ENCODE peak calls at places on chromosomes 12 and 14, in seven cellular contexts. One of them, this sample, is unnamed.

GRCh38 chr12:106132175-106133135 is 6.3 kb downstream of the NUAK1 start:
- DNase-seq in neuronal stem cell: no peak
- DNase-seq in trophoblast cell: no peak
- DNase-seq in H9: no peak
- DNase-seq in IMR-90: no peak
- DNase-seq in mesenchymal stem cell: no peak
- DNase-seq in H1: no peak
- DNase-seq in this sample: peak

GRCh38 chr12:52601671-52602070 is 408 bp upstream of the KRT72 start:
- DNase-seq in neuronal stem cell: no peak
- DNase-seq in trophoblast cell: no peak
- DNase-seq in H9: peak
- DNase-seq in IMR-90: no peak
- DNase-seq in mesenchymal stem cell: no peak
- DNase-seq in H1: peak
- DNase-seq in this sample: peak

GRCh38 chr14:29734732-29735131 is 192.9 kb downstream of the PRKD1 start:
- DNase-seq in neuronal stem cell: no peak
- DNase-seq in trophoblast cell: no peak
- DNase-seq in H9: no peak
- DNase-seq in IMR-90: no peak
- DNase-seq in mesenchymal stem cell: no peak
- DNase-seq in H1: no peak
- DNase-seq in this sample: peak

GRCh38 chr14:104694475-104694950 is 5.1 kb downstream of the INF2 start:
- DNase-seq in neuronal stem cell: no peak
- DNase-seq in trophoblast cell: no peak
- DNase-seq in H9: no peak
- DNase-seq in IMR-90: no peak
- DNase-seq in mesenchymal stem cell: no peak
- DNase-seq in H1: no peak
- DNase-seq in this sample: no peak

GRCh38 chr14:103001651-103002396 is 55.5 kb downstream of the CDC42BPB start:
- DNase-seq in neuronal stem cell: no peak
- DNase-seq in trophoblast cell: no peak
- DNase-seq in H9: no peak
- DNase-seq in IMR-90: no peak
- DNase-seq in mesenchymal stem cell: no peak
- DNase-seq in H1: no peak
- DNase-seq in this sample: no peak

GRCh38 chr12:59698599-59698998 is 102.8 kb downstream of the SLC16A7 start:
- DNase-seq in neuronal stem cell: no peak
- DNase-seq in trophoblast cell: peak
- DNase-seq in H9: no peak
- DNase-seq in IMR-90: peak
- DNase-seq in mesenchymal stem cell: peak
- DNase-seq in H1: no peak
- DNase-seq in this sample: no peak

GRCh38 chr12:27549231-27549800 is 25.3 kb downstream of the PPFIBP1 start:
- DNase-seq in neuronal stem cell: no peak
- DNase-seq in trophoblast cell: peak
- DNase-seq in H9: no peak
- DNase-seq in IMR-90: peak
- DNase-seq in mesenchymal stem cell: peak
- DNase-seq in H1: no peak
- DNase-seq in this sample: no peak

GRCh38 chr14:105144666-105145380 is 23.8 kb downstream of the JAG2 start:
- DNase-seq in neuronal stem cell: no peak
- DNase-seq in trophoblast cell: no peak
- DNase-seq in H9: peak
- DNase-seq in IMR-90: no peak
- DNase-seq in mesenchymal stem cell: no peak
- DNase-seq in H1: peak
- DNase-seq in this sample: no peak

GRCh38 chr14:61080591-61081010 is 99.6 kb downstream of the SLC38A6 start:
- DNase-seq in neuronal stem cell: no peak
- DNase-seq in trophoblast cell: no peak
- DNase-seq in H9: peak
- DNase-seq in IMR-90: peak
- DNase-seq in mesenchymal stem cell: no peak
- DNase-seq in H1: no peak
- DNase-seq in this sample: peak

GRCh38 chr12:129161511-129161910 is 308.2 kb downstream of the GLT1D1 start:
- DNase-seq in neuronal stem cell: no peak
- DNase-seq in trophoblast cell: no peak
- DNase-seq in H9: no peak
- DNase-seq in IMR-90: no peak
- DNase-seq in mesenchymal stem cell: no peak
- DNase-seq in H1: no peak
- DNase-seq in this sample: no peak

GRCh38 chr12:81644503-81644902 is 114.6 kb downstream of the PPFIA2 start:
- DNase-seq in neuronal stem cell: peak
- DNase-seq in trophoblast cell: peak
- DNase-seq in H9: no peak
- DNase-seq in IMR-90: peak
- DNase-seq in mesenchymal stem cell: peak
- DNase-seq in H1: no peak
- DNase-seq in this sample: peak

GRCh38 chr14:69820991-69821390 is 23.9 kb upstream of the SLC10A1 start:
- DNase-seq in neuronal stem cell: no peak
- DNase-seq in trophoblast cell: no peak
- DNase-seq in H9: no peak
- DNase-seq in IMR-90: no peak
- DNase-seq in mesenchymal stem cell: no peak
- DNase-seq in H1: no peak
- DNase-seq in this sample: no peak

GRCh38 chr12:52634266-52635056 is 16.1 kb upstream of the KRT73 start:
- DNase-seq in neuronal stem cell: no peak
- DNase-seq in trophoblast cell: no peak
- DNase-seq in H9: peak
- DNase-seq in IMR-90: no peak
- DNase-seq in mesenchymal stem cell: no peak
- DNase-seq in H1: peak
- DNase-seq in this sample: no peak

GRCh38 chr12:70948976-70949336 is 28.4 kb upstream of the PTPRR start:
- DNase-seq in neuronal stem cell: no peak
- DNase-seq in trophoblast cell: no peak
- DNase-seq in H9: no peak
- DNase-seq in IMR-90: no peak
- DNase-seq in mesenchymal stem cell: no peak
- DNase-seq in H1: no peak
- DNase-seq in this sample: no peak

GRCh38 chr12:93710574-93710926 is 33.4 kb downstream of the CRADD start:
- DNase-seq in neuronal stem cell: no peak
- DNase-seq in trophoblast cell: no peak
- DNase-seq in H9: no peak
- DNase-seq in IMR-90: no peak
- DNase-seq in mesenchymal stem cell: no peak
- DNase-seq in H1: no peak
- DNase-seq in this sample: no peak

GRCh38 chr12:93713800-93714199 is 36.6 kb downstream of the CRADD start:
- DNase-seq in neuronal stem cell: no peak
- DNase-seq in trophoblast cell: no peak
- DNase-seq in H9: no peak
- DNase-seq in IMR-90: no peak
- DNase-seq in mesenchymal stem cell: no peak
- DNase-seq in H1: no peak
- DNase-seq in this sample: no peak

GRCh38 chr12:93712204-93712603 is 35.0 kb downstream of the CRADD start:
- DNase-seq in neuronal stem cell: no peak
- DNase-seq in trophoblast cell: no peak
- DNase-seq in H9: no peak
- DNase-seq in IMR-90: no peak
- DNase-seq in mesenchymal stem cell: no peak
- DNase-seq in H1: no peak
- DNase-seq in this sample: no peak

GRCh38 chr12:93713060-93713459 is 35.9 kb downstream of the CRADD start:
- DNase-seq in neuronal stem cell: no peak
- DNase-seq in trophoblast cell: no peak
- DNase-seq in H9: no peak
- DNase-seq in IMR-90: no peak
- DNase-seq in mesenchymal stem cell: no peak
- DNase-seq in H1: no peak
- DNase-seq in this sample: no peak

DNA sequence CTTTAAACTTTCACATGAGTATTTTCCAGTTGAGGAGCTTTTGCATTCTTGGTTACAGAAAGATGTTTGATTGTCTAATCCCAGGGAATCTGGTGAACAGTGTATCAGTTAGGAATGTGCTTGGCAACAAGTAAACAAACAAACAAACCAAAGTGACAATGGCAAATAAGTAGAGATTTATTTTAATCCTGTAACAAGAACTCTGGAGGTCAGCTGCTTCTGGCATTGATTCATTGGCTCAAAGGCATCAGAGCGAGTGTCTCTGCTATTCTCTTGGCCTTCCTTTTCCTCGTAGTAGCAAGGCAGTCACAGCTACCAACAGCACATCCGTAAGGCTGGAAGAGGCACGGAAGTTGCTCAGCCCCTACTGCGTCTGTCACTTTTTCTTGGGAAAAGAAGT is 37.2 kb downstream of the CRADD start:
- DNase-seq in neuronal stem cell: peak
- DNase-seq in trophoblast cell: peak
- DNase-seq in H9: no peak
- DNase-seq in IMR-90: no peak
- DNase-seq in mesenchymal stem cell: peak
- DNase-seq in H1: no peak
- DNase-seq in this sample: peak
- H2BK5ac ChIP-seq in neuronal stem cell: no peak
- H2BK5ac ChIP-seq in trophoblast cell: no peak
- H2BK5ac ChIP-seq in H9: no peak
- H2BK5ac ChIP-seq in IMR-90: no peak
- H2BK5ac ChIP-seq in mesenchymal stem cell: no peak
- H2BK5ac ChIP-seq in H1: no peak
- H2BK5ac ChIP-seq in this sample: no peak

GRCh38 chr14:74675219-74675618 is 37.7 kb downstream of the AREL1 start:
- DNase-seq in neuronal stem cell: no peak
- DNase-seq in trophoblast cell: no peak
- DNase-seq in H9: no peak
- DNase-seq in IMR-90: no peak
- DNase-seq in mesenchymal stem cell: no peak
- DNase-seq in H1: no peak
- DNase-seq in this sample: no peak
- H2BK5ac ChIP-seq in neuronal stem cell: no peak
- H2BK5ac ChIP-seq in trophoblast cell: no peak
- H2BK5ac ChIP-seq in H9: no peak
- H2BK5ac ChIP-seq in IMR-90: no peak
- H2BK5ac ChIP-seq in mesenchymal stem cell: no peak
- H2BK5ac ChIP-seq in H1: no peak
- H2BK5ac ChIP-seq in this sample: no peak

GRCh38 chr14:74492413-74493342 is at the start of gene NPC2:
- DNase-seq in neuronal stem cell: no peak
- DNase-seq in trophoblast cell: peak
- DNase-seq in H9: no peak
- DNase-seq in IMR-90: no peak
- DNase-seq in mesenchymal stem cell: peak
- DNase-seq in H1: no peak
- DNase-seq in this sample: no peak
- H2BK5ac ChIP-seq in neuronal stem cell: peak
- H2BK5ac ChIP-seq in trophoblast cell: peak
- H2BK5ac ChIP-seq in H9: peak
- H2BK5ac ChIP-seq in IMR-90: peak
- H2BK5ac ChIP-seq in mesenchymal stem cell: peak
- H2BK5ac ChIP-seq in H1: peak
- H2BK5ac ChIP-seq in this sample: peak

GRCh38 chr14:31420319-31421081 is at the start of gene HEATR5A:
- DNase-seq in neuronal stem cell: peak
- DNase-seq in trophoblast cell: peak
- DNase-seq in H9: peak
- DNase-seq in IMR-90: peak
- DNase-seq in mesenchymal stem cell: peak
- DNase-seq in H1: peak
- DNase-seq in this sample: peak

GRCh38 chr14:31420013-31420318 is 384 bp downstream of the HEATR5A start:
- DNase-seq in neuronal stem cell: no peak
- DNase-seq in trophoblast cell: peak
- DNase-seq in H9: peak
- DNase-seq in IMR-90: no peak
- DNase-seq in mesenchymal stem cell: no peak
- DNase-seq in H1: peak
- DNase-seq in this sample: no peak

GRCh38 chr14:31419179-31420012 is 954 bp downstream of the HEATR5A start:
- DNase-seq in neuronal stem cell: no peak
- DNase-seq in trophoblast cell: no peak
- DNase-seq in H9: no peak
- DNase-seq in IMR-90: peak
- DNase-seq in mesenchymal stem cell: peak
- DNase-seq in H1: no peak
- DNase-seq in this sample: peak

GRCh38 chr14:31421200-31421599 is 850 bp upstream of the HEATR5A start:
- DNase-seq in neuronal stem cell: no peak
- DNase-seq in trophoblast cell: no peak
- DNase-seq in H9: no peak
- DNase-seq in IMR-90: no peak
- DNase-seq in mesenchymal stem cell: no peak
- DNase-seq in H1: no peak
- DNase-seq in this sample: no peak

GRCh38 chr14:31418440-31418839 is 1.9 kb downstream of the HEATR5A start:
- DNase-seq in neuronal stem cell: no peak
- DNase-seq in trophoblast cell: no peak
- DNase-seq in H9: no peak
- DNase-seq in IMR-90: no peak
- DNase-seq in mesenchymal stem cell: no peak
- DNase-seq in H1: no peak
- DNase-seq in this sample: no peak
- H2BK5ac ChIP-seq in neuronal stem cell: no peak
- H2BK5ac ChIP-seq in trophoblast cell: no peak
- H2BK5ac ChIP-seq in H9: no peak
- H2BK5ac ChIP-seq in IMR-90: no peak
- H2BK5ac ChIP-seq in mesenchymal stem cell: no peak
- H2BK5ac ChIP-seq in H1: no peak
- H2BK5ac ChIP-seq in this sample: no peak